ENCODE peak calls at places on chromosomes 1 and 21, in eight cellular contexts. One of them, this sample, is unnamed.
A peak's percentile ranks its signal among the peaks of the same experiment; 100 is the strongest.

GRCh38 chr1:91741301-91741700 is 144.7 kb downstream of the TGFBR3 start:
- DNase-seq in breast epithelium: no peak
- DNase-seq in GM03348: peak; percentile 12
- DNase-seq in stimulated activated CD4-positive, alpha-beta T cell treated with anti-CD3 and anti-CD28 coated beads, Interleukin-15, amount 100 ng/mL, for 1 hour: no peak
- DNase-seq in GM13977: no peak
- DNase-seq in pancreas: no peak
- DNase-seq in NAMALWA: no peak
- DNase-seq in adipocyte: no peak
- DNase-seq in this sample: no peak

GRCh38 chr1:168693197-168693871 is 35.7 kb downstream of the DPT start:
- DNase-seq in breast epithelium: no peak
- DNase-seq in GM03348: no peak
- DNase-seq in stimulated activated CD4-positive, alpha-beta T cell treated with anti-CD3 and anti-CD28 coated beads, Interleukin-15, amount 100 ng/mL, for 1 hour: no peak
- DNase-seq in GM13977: no peak
- DNase-seq in pancreas: no peak
- DNase-seq in NAMALWA: no peak
- DNase-seq in adipocyte: no peak
- DNase-seq in this sample: no peak

GRCh38 chr1:165773324-165773965 is 4.8 kb upstream of the TMCO1 start:
- DNase-seq in breast epithelium: no peak
- DNase-seq in GM03348: peak; percentile 63
- DNase-seq in stimulated activated CD4-positive, alpha-beta T cell treated with anti-CD3 and anti-CD28 coated beads, Interleukin-15, amount 100 ng/mL, for 1 hour: no peak
- DNase-seq in GM13977: no peak
- DNase-seq in pancreas: no peak
- DNase-seq in NAMALWA: no peak
- DNase-seq in adipocyte: peak; percentile 68
- DNase-seq in this sample: no peak

GRCh38 chr1:98677288-98677687 is 15.8 kb downstream of the SNX7 start:
- DNase-seq in breast epithelium: no peak
- DNase-seq in GM03348: peak; percentile 52
- DNase-seq in stimulated activated CD4-positive, alpha-beta T cell treated with anti-CD3 and anti-CD28 coated beads, Interleukin-15, amount 100 ng/mL, for 1 hour: no peak
- DNase-seq in GM13977: no peak
- DNase-seq in pancreas: no peak
- DNase-seq in NAMALWA: no peak
- DNase-seq in adipocyte: peak; percentile 54
- DNase-seq in this sample: peak; percentile 70

GRCh38 chr1:113456967-113457366 is 66.7 kb downstream of the MAGI3 start:
- DNase-seq in breast epithelium: peak; percentile 17
- DNase-seq in GM03348: peak; percentile 84
- DNase-seq in stimulated activated CD4-positive, alpha-beta T cell treated with anti-CD3 and anti-CD28 coated beads, Interleukin-15, amount 100 ng/mL, for 1 hour: no peak
- DNase-seq in GM13977: no peak
- DNase-seq in pancreas: no peak
- DNase-seq in NAMALWA: no peak
- DNase-seq in adipocyte: peak; percentile 92
- DNase-seq in this sample: peak; percentile 93

GRCh38 chr1:179166663-179167417 is 62.6 kb downstream of the ABL2 start:
- DNase-seq in breast epithelium: no peak
- DNase-seq in GM03348: no peak
- DNase-seq in stimulated activated CD4-positive, alpha-beta T cell treated with anti-CD3 and anti-CD28 coated beads, Interleukin-15, amount 100 ng/mL, for 1 hour: no peak
- DNase-seq in GM13977: no peak
- DNase-seq in pancreas: no peak
- DNase-seq in NAMALWA: peak; percentile 48
- DNase-seq in adipocyte: peak; percentile 71
- DNase-seq in this sample: no peak

GRCh38 chr1:35847935-35848565 is 35.0 kb upstream of the AGO1 start:
- DNase-seq in breast epithelium: no peak
- DNase-seq in GM03348: no peak
- DNase-seq in stimulated activated CD4-positive, alpha-beta T cell treated with anti-CD3 and anti-CD28 coated beads, Interleukin-15, amount 100 ng/mL, for 1 hour: no peak
- DNase-seq in GM13977: no peak
- DNase-seq in pancreas: no peak
- DNase-seq in NAMALWA: no peak
- DNase-seq in adipocyte: no peak
- DNase-seq in this sample: no peak

GRCh38 chr1:157095551-157095950 is 4.1 kb downstream of the ETV3L start:
- DNase-seq in breast epithelium: no peak
- DNase-seq in GM03348: no peak
- DNase-seq in stimulated activated CD4-positive, alpha-beta T cell treated with anti-CD3 and anti-CD28 coated beads, Interleukin-15, amount 100 ng/mL, for 1 hour: no peak
- DNase-seq in GM13977: no peak
- DNase-seq in pancreas: no peak
- DNase-seq in NAMALWA: no peak
- DNase-seq in adipocyte: no peak
- DNase-seq in this sample: no peak

GRCh38 chr1:91727763-91728162 is 158.2 kb downstream of the TGFBR3 start:
- DNase-seq in breast epithelium: no peak
- DNase-seq in GM03348: peak; percentile 24
- DNase-seq in stimulated activated CD4-positive, alpha-beta T cell treated with anti-CD3 and anti-CD28 coated beads, Interleukin-15, amount 100 ng/mL, for 1 hour: no peak
- DNase-seq in GM13977: no peak
- DNase-seq in pancreas: no peak
- DNase-seq in NAMALWA: no peak
- DNase-seq in adipocyte: peak; percentile 31
- DNase-seq in this sample: no peak

GRCh38 chr1:7534061-7534825 is 236.9 kb upstream of the VAMP3 start:
- DNase-seq in breast epithelium: no peak
- DNase-seq in GM03348: no peak
- DNase-seq in stimulated activated CD4-positive, alpha-beta T cell treated with anti-CD3 and anti-CD28 coated beads, Interleukin-15, amount 100 ng/mL, for 1 hour: no peak
- DNase-seq in GM13977: no peak
- DNase-seq in pancreas: peak; percentile 47
- DNase-seq in NAMALWA: no peak
- DNase-seq in adipocyte: no peak
- DNase-seq in this sample: no peak

GRCh38 chr1:232183802-232184201 is 446.1 kb downstream of the SIPA1L2 start:
- DNase-seq in breast epithelium: no peak
- DNase-seq in GM03348: no peak
- DNase-seq in stimulated activated CD4-positive, alpha-beta T cell treated with anti-CD3 and anti-CD28 coated beads, Interleukin-15, amount 100 ng/mL, for 1 hour: no peak
- DNase-seq in GM13977: no peak
- DNase-seq in pancreas: no peak
- DNase-seq in NAMALWA: no peak
- DNase-seq in adipocyte: no peak
- DNase-seq in this sample: peak; percentile 13

GRCh38 chr1:186763107-186763506 is 65.6 kb upstream of the PLA2G4A start:
- DNase-seq in breast epithelium: no peak
- DNase-seq in GM03348: no peak
- DNase-seq in stimulated activated CD4-positive, alpha-beta T cell treated with anti-CD3 and anti-CD28 coated beads, Interleukin-15, amount 100 ng/mL, for 1 hour: no peak
- DNase-seq in GM13977: peak; percentile 17
- DNase-seq in pancreas: no peak
- DNase-seq in NAMALWA: no peak
- DNase-seq in adipocyte: peak; percentile 17
- DNase-seq in this sample: peak; percentile 77

GRCh38 chr1:112637257-112638108 is 17.9 kb downstream of the CAPZA1 start:
- DNase-seq in breast epithelium: no peak
- DNase-seq in GM03348: peak; percentile 52
- DNase-seq in stimulated activated CD4-positive, alpha-beta T cell treated with anti-CD3 and anti-CD28 coated beads, Interleukin-15, amount 100 ng/mL, for 1 hour: no peak
- DNase-seq in GM13977: no peak
- DNase-seq in pancreas: no peak
- DNase-seq in NAMALWA: no peak
- DNase-seq in adipocyte: peak; percentile 74
- DNase-seq in this sample: no peak

GRCh38 chr21:36889401-36889800 is 77.1 kb downstream of the HLCS start:
- DNase-seq in breast epithelium: no peak
- DNase-seq in GM03348: no peak
- DNase-seq in stimulated activated CD4-positive, alpha-beta T cell treated with anti-CD3 and anti-CD28 coated beads, Interleukin-15, amount 100 ng/mL, for 1 hour: no peak
- DNase-seq in GM13977: no peak
- DNase-seq in pancreas: no peak
- DNase-seq in NAMALWA: no peak
- DNase-seq in adipocyte: no peak
- DNase-seq in this sample: no peak

This sample was measured in DMS53.